ENCODE peak calls at places on chromosomes 12 and 14, in six cellular contexts. S is lower lobe of right lung, D is H1, T is RWPE2, C is suprapubic skin, V is stomach. Y is an unnamed sample.

GRCh38 chr12:40834321-40834720 is 142.1 kb downstream of the CNTN1 start:
- DNase-seq in D (no peak), C (no peak), V (no peak), S (no peak), T (no peak), Y (no peak)

GRCh38 chr14:72892879-72893635 is 844 bp downstream of the DPF3 start:
- DNase-seq in C (no peak), S (peak; percentile 49), D (peak; percentile 65), T (peak; percentile 61), V (no peak), Y (no peak)

GRCh38 chr12:28023156-28023887 is 50.8 kb upstream of the PTHLH start:
- DNase-seq in C (no peak), T (no peak), D (no peak), V (no peak), S (no peak), Y (no peak)

GRCh38 chr12:31407562-31407961 is 81.6 kb upstream of the SINHCAF start:
- DNase-seq in V (no peak), T (no peak), C (no peak), D (peak; percentile 37), S (no peak), Y (no peak)

GRCh38 chr12:122197612-122197966 is 5.9 kb upstream of the B3GNT4 start:
- DNase-seq in C (no peak), T (no peak), D (no peak), V (no peak), S (no peak), Y (no peak)

GRCh38 chr12:2797721-2798418 is 3.1 kb downstream of the FKBP4 start:
- DNase-seq in C (no peak), T (no peak), D (no peak), S (no peak), V (peak; percentile 88), Y (no peak)

GRCh38 chr12:62865860-62866407 is 69.0 kb downstream of the PPM1H start:
- DNase-seq in V (no peak), D (no peak), T (no peak), C (no peak), S (no peak), Y (no peak)

GRCh38 chr12:126926023-126926600 is 1340.9 kb upstream of the TMEM132C start:
- DNase-seq in D (no peak), S (no peak), T (no peak), V (no peak), C (no peak), Y (no peak)

GRCh38 chr14:74618078-74618952 is 6.3 kb upstream of the LTBP2 start:
- DNase-seq in V (peak; percentile 48), C (no peak), S (peak; percentile 63), D (no peak), T (peak; percentile 83), Y (no peak)

GRCh38 chr12:68831272-68831671 is 23.3 kb downstream of the MDM2 start:
- DNase-seq in C (no peak), D (no peak), S (no peak), V (no peak), T (no peak), Y (no peak)

GRCh38 chr12:44484862-44485261 is 391.3 kb downstream of the NELL2 start:
- DNase-seq in C (no peak), S (no peak), D (no peak), V (no peak), T (no peak), Y (no peak)

GRCh38 chr12:1691123-1692007 is 495 bp downstream of the ADIPOR2 start:
- DNase-seq in C (peak; percentile 80), V (peak; percentile 46), D (peak; percentile 77), S (peak; percentile 73), T (no peak), Y (no peak)

GRCh38 chr14:28461379-28461778 is 305.2 kb upstream of the FOXG1 start:
- DNase-seq in V (no peak), C (no peak), D (no peak), S (no peak), T (no peak), Y (no peak)

GRCh38 chr14:63672417-63673180 is 30.9 kb upstream of the WDR89 start:
- DNase-seq in S (no peak), T (no peak), D (no peak), C (no peak), V (no peak), Y (no peak)

GRCh38 chr12:162467-163307 is 51.3 kb downstream of the SLC6A12 start:
- DNase-seq in T (no peak), C (no peak), D (no peak), V (no peak), S (no peak), Y (no peak)

GRCh38 chr12:115223322-115223721 is 539.3 kb upstream of the TBX3 start:
- DNase-seq in V (no peak), T (no peak), S (no peak), C (no peak), D (no peak), Y (no peak)

GRCh38 chr14:61252354-61253063 is 28.6 kb downstream of the TMEM30B start:
- DNase-seq in V (peak; percentile 69), T (peak; percentile 83), S (peak; percentile 73), D (peak; percentile 59), C (no peak), Y (no peak)

GRCh38 chr14:75147423-75148071 is 20.7 kb upstream of the NEK9 start:
- DNase-seq in D (peak; percentile 57), S (peak; percentile 78), V (peak; percentile 69), C (peak; percentile 91), T (no peak), Y (peak; percentile 89)

GRCh38 chr14:88802596-88802995 is 9.8 kb upstream of the EML5 start:
- DNase-seq in V (no peak), D (no peak), S (no peak), T (no peak), C (no peak), Y (no peak)

GRCh38 chr12:32089156-32089950 is 17.3 kb upstream of the BICD1 start:
- DNase-seq in T (no peak), D (no peak), C (no peak), S (no peak), V (no peak), Y (no peak)

GRCh38 chr14:78848234-78848820 is 678.2 kb downstream of the NRXN3 start:
- DNase-seq in C (no peak), V (peak; percentile 27), D (peak; percentile 70), T (no peak), S (no peak), Y (no peak)

GRCh38 chr14:63147018-63147417 is 57.2 kb upstream of the RHOJ start:
- DNase-seq in C (no peak), T (no peak), S (no peak), V (no peak), D (no peak), Y (no peak)

GRCh38 chr14:104293851-104294627 is 155.7 kb downstream of the KIF26A start:
- DNase-seq in C (peak; percentile 65), T (peak; percentile 57), D (no peak), S (peak; percentile 41), V (no peak), Y (no peak)
- H3K27me3 ChIP-seq in C (peaks cover 49% of the 10 kb centered on the region), T (peaks cover 10% of the 10 kb centered on the region), D (no peaks in the 10 kb centered on the region), S (peaks cover 16% of the 10 kb centered on the region), V (peaks cover 24% of the 10 kb centered on the region), Y (no peaks in the 10 kb centered on the region)

GRCh38 chr12:110254971-110255540 is 26.0 kb upstream of the ATP2A2 start:
- DNase-seq in V (no peak), S (no peak), T (no peak), D (no peak), C (no peak), Y (no peak)

GRCh38 chr12:110258466-110258865 is 22.6 kb upstream of the ATP2A2 start:
- DNase-seq in D (no peak), T (no peak), C (no peak), V (no peak), S (no peak), Y (no peak)

GRCh38 chr12:110253176-110253575 is 27.9 kb upstream of the ATP2A2 start:
- DNase-seq in D (no peak), C (no peak), S (peak; percentile 61), T (no peak), V (peak; percentile 70), Y (no peak)

GRCh38 chr12:110252716-110253115 is 28.3 kb upstream of the ATP2A2 start:
- DNase-seq in C (no peak), V (no peak), D (no peak), S (no peak), T (no peak), Y (no peak)

DNA sequence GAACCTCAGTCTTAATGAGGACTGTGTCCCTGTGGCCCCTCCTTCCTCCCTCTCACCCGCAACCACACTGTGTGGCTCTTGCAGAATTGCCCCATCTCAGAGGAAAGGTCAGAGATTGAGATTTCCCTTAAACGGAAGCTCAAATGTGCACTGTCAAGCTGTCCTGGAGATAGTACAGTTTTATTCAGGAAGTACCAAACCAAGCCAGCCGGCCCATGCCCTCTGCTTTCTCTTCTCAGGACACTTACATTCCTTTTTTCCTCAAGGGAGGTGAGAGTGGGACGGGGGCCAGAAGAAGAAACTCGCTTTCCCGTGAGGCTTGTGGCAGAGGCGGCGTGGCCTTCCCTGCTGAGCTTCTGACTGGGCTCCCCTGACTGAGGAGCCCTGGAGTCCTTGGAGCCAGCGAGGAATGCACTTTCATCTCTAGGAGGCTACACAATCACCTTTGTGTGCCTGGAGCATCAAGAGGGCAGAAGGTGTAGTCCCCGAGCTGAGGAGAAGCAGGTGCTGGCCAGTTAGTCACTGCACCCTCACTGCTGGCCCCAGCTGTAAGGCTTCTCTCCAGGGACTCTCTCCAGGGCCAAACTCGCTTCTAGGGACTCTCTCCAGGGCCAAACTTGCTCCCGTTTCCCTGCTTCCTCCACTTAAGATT is 24.1 kb upstream of the ATP2A2 start:
- DNase-seq in S (peak; percentile 61), D (no peak), T (no peak), C (no peak), V (peak; percentile 28), Y (no peak)
- H3K27ac ChIP-seq in S (peak overlapping the region; percentile 66), D (no peak overlapping the region), T (no peak overlapping the region), C (peak overlapping the region; percentile 56), V (peak overlapping the region; percentile 46), Y (peak overlapping the region; percentile 16)

DNA sequence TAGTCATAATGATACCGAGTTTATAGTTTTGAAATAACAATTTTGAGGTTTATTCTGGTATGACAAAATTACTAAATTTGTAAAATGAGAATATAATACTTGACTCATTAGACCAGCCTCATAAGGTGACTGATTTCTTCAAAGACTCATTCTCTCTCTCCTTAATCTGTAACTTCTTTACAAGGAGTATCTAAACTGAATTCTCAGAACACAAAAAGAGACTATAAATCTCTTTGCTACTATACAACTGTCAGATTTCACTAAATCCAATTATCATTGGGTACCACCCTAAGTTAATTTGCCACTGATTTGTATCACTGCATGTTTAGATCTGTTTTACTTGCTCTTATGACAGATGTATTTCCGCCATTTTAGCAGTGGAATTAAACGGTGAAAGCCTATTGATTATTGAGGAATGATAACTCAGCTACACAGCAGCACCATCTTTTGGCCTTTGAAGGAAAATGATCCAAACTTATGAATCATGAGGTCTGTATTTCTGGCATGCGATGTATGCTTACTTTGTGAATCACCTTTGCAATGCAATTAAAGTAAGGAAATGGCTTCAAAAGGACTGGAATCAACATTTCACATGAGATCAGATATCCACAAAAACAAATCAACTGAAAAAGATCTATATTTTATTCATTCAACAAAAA is 161.2 kb downstream of the RERGL start:
- DNase-seq in V (no peak), T (no peak), S (no peak), C (no peak), D (no peak), Y (no peak)
- TF ChIP-seq CTCF in V (no peak), T (peak; percentile 65), S (no peak), C (no peak), D (no peak), Y (no peak)

DNA sequence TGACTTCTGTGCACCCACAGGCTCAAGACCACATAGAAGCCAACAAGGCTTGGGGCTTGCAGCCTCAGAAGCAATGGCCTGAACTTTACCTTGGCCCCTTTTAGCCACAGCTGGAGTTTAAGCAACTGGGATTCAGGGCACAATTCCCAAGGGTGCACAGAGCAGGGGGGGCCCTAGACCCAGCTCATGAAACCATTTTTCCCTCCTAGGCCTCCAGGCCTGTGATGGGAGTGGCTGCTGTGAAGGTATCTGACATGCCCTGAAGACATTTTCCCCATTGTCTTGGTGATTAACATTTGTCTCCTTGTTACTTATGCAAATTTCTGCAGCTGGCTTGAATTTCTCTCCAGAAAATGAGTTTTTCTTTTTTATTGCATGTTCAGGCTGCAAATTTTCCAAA is 21.9 kb downstream of the GABARAPL1 start:
- DNase-seq in T (no peak), V (no peak), D (no peak), C (no peak), S (no peak), Y (no peak)
- H3K27me3 ChIP-seq in T (no peaks in the 10 kb centered on the region), V (no peaks in the 10 kb centered on the region), D (no peaks in the 10 kb centered on the region), C (no peaks in the 10 kb centered on the region), S (no peaks in the 10 kb centered on the region), Y (no peaks in the 10 kb centered on the region)

Y was measured in vagina.